ENCODE peak calls at places on chromosomes 13 and 19, in eight cellular contexts. X is cardiac fibroblast, F is prostate gland, W is fibroblast of the aortic adventitia, K is lower leg skin, B is cardiac muscle cell, A is bronchial epithelial cell, L is dorsolateral prefrontal cortex. E is an unnamed sample.

GRCh38 chr19:33231511-33231910 is 5.9 kb upstream of the SLC7A10 start:
- DNase-seq in L (no peak), X (peak; percentile 53), W (no peak), A (no peak), F (no peak), B (peak; percentile 84), K (no peak), E (no peak)

GRCh38 chr19:17079710-17080440 is 4.3 kb downstream of the MYO9B start:
- DNase-seq in A (peak; percentile 97), B (peak; percentile 98), F (peak; percentile 66), L (peak; percentile 82), W (peak; percentile 99), X (peak; percentile 99), K (peak; percentile 77), E (peak; percentile 43)

GRCh38 chr13:20993661-20994440 is 67.5 kb downstream of the LATS2 start:
- DNase-seq in W (no peak), A (peak; percentile 50), K (peak; percentile 37), B (peak; percentile 81), X (peak; percentile 74), F (no peak), L (no peak), E (no peak)

GRCh38 chr19:30004403-30004802 is 62.4 kb downstream of the URI1 start:
- DNase-seq in B (no peak), A (no peak), W (no peak), F (no peak), X (no peak), K (no peak), L (no peak), E (no peak)

GRCh38 chr13:95552208-95552538 is 347 bp upstream of the CLDN10 start:
- DNase-seq in X (no peak), L (no peak), B (no peak), W (no peak), K (no peak), A (no peak), F (no peak), E (no peak)

GRCh38 chr13:46327256-46327655 is 59.8 kb downstream of the RUBCNL start:
- DNase-seq in K (no peak), F (no peak), X (no peak), B (no peak), W (no peak), A (no peak), L (no peak), E (no peak)

GRCh38 chr13:30905932-30906383 is at the start of gene MEDAG:
- DNase-seq in F (no peak), A (peak; percentile 18), K (peak; percentile 87), L (no peak), X (peak; percentile 94), B (peak; percentile 89), W (peak; percentile 97), E (peak; percentile 39)

GRCh38 chr13:68199271-68199670 is 969.1 kb upstream of the PCDH9 start:
- DNase-seq in X (no peak), F (no peak), B (no peak), K (no peak), A (peak; percentile 10), L (no peak), W (no peak), E (no peak)

GRCh38 chr19:43479226-43479625 is 13.8 kb upstream of the LYPD3 start:
- DNase-seq in X (no peak), W (no peak), K (no peak), A (no peak), F (no peak), L (no peak), B (no peak), E (no peak)

GRCh38 chr19:6739884-6740588 is 556 bp downstream of the TRIP10 start:
- DNase-seq in K (peak; percentile 52), X (no peak), B (no peak), L (no peak), W (no peak), A (no peak), F (no peak), E (no peak)

GRCh38 chr13:33742321-33742720 is 75.6 kb upstream of the RFC3 start:
- DNase-seq in F (no peak), K (no peak), X (no peak), W (no peak), B (no peak), L (no peak), A (no peak), E (no peak)

GRCh38 chr13:29923554-29924481 is 73.4 kb upstream of the UBL3 start:
- DNase-seq in L (no peak), B (peak; percentile 95), K (peak; percentile 80), A (peak; percentile 99), W (peak; percentile 99), F (peak; percentile 92), X (peak; percentile 99), E (peak; percentile 93)

GRCh38 chr19:7927605-7928333 is 1.8 kb upstream of the CTXN1 start:
- DNase-seq in A (no peak), W (no peak), K (no peak), X (no peak), B (no peak), F (no peak), L (no peak), E (no peak)

GRCh38 chr13:67023088-67023893 is 206.8 kb downstream of the PCDH9 start:
- DNase-seq in W (peak; percentile 67), B (peak; percentile 96), X (peak; percentile 87), A (peak; percentile 77), K (no peak), L (no peak), F (no peak), E (no peak)

GRCh38 chr19:33668968-33669367 is 47.2 kb downstream of the CHST8 start:
- DNase-seq in X (no peak), W (no peak), F (no peak), K (no peak), B (no peak), L (peak; percentile 11), A (no peak), E (no peak)

GRCh38 chr13:108496364-108497215 is 132.8 kb upstream of the MYO16 start:
- DNase-seq in W (no peak), F (no peak), K (no peak), X (peak; percentile 19), L (no peak), A (no peak), B (peak; percentile 3), E (no peak)

GRCh38 chr13:108495686-108496363 is 133.6 kb upstream of the MYO16 start:
- DNase-seq in X (peak; percentile 25), B (peak; percentile 1), L (no peak), F (no peak), W (no peak), A (no peak), K (no peak), E (no peak)

GRCh38 chr13:108494991-108495661 is 134.3 kb upstream of the MYO16 start:
- DNase-seq in A (no peak), F (no peak), B (no peak), L (no peak), K (no peak), W (no peak), X (peak; percentile 18), E (no peak)
- H3K4me3 ChIP-seq in A (no peak overlapping the region), F (peak overlapping the region; percentile 19), B (peak overlapping the region; percentile 45), L (peak overlapping the region; percentile 46), K (no peak overlapping the region), W (no peak overlapping the region), X (no peak overlapping the region), E (no peak overlapping the region)

GRCh38 chr19:41929536-41930071 is 1.4 kb upstream of the ERFL start:
- DNase-seq in A (no peak), L (no peak), F (no peak), B (no peak), X (no peak), K (no peak), W (no peak), E (no peak)

GRCh38 chr19:41930322-41930722 is 2.1 kb upstream of the ERFL start:
- DNase-seq in L (no peak), F (no peak), B (no peak), A (no peak), K (no peak), W (no peak), X (no peak), E (no peak)

GRCh38 chr19:41927810-41928192 is 448 bp downstream of the ERFL start:
- DNase-seq in X (no peak), A (no peak), L (no peak), W (no peak), B (no peak), K (no peak), F (no peak), E (no peak)

GRCh38 chr19:41928221-41928683 is at the start of gene ERFL:
- DNase-seq in K (no peak), F (no peak), B (no peak), W (no peak), L (no peak), X (no peak), A (no peak), E (peak; percentile 50)

GRCh38 chr19:41928754-41929535 is 696 bp upstream of the ERFL start:
- DNase-seq in X (no peak), A (no peak), K (no peak), F (no peak), B (no peak), L (no peak), W (no peak), E (peak; percentile 47)
- TF ChIP-seq CTCF in X (no peak), A (no peak), K (no peak), F (no peak), B (no peak), L (no peak), W (peak; percentile 15), E (no peak)

DNA sequence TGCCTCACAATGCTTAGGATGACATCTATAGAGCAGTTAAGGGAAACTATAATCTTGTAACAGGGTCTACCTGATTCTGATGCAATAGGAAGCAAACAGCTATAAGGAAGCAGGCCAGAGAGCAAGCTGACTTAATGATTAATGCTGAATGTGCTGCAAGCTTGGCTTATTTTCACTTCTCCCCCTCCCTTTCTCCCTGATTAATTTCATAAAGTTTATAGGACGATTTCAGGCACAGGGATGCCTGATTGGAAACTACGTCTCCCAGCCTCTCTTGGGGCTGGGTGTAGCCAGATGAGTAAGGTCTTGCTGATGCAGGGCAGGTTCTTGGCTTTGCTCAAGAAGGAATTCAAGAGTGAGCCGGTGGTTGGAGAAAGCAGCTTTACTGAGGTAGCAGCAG is 82.8 kb upstream of the MRI1 start:
- DNase-seq in F (no peak), W (peak; percentile 97), X (peak; percentile 64), B (peak; percentile 16), K (no peak), A (no peak), L (no peak), E (no peak)
- H3K4me3 ChIP-seq in F (no peak overlapping the region), W (no peak overlapping the region), X (no peak overlapping the region), B (no peak overlapping the region), K (no peak overlapping the region), A (no peak overlapping the region), L (no peak overlapping the region), E (no peak overlapping the region)

GRCh38 chr19:31616031-31616430 is 266.8 kb upstream of the TSHZ3 start:
- DNase-seq in A (peak; percentile 4), F (no peak), X (no peak), W (no peak), K (no peak), B (no peak), L (no peak), E (no peak)

GRCh38 chr19:31611348-31611877 is 262.2 kb upstream of the TSHZ3 start:
- DNase-seq in A (no peak), K (no peak), X (no peak), L (no peak), W (no peak), B (no peak), F (no peak), E (no peak)

GRCh38 chr19:31612873-31613272 is 263.6 kb upstream of the TSHZ3 start:
- DNase-seq in F (no peak), B (no peak), K (no peak), W (no peak), L (no peak), X (no peak), A (no peak), E (no peak)

GRCh38 chr19:31610036-31610435 is 260.8 kb upstream of the TSHZ3 start:
- DNase-seq in B (no peak), A (no peak), K (no peak), W (no peak), F (no peak), L (no peak), X (no peak), E (no peak)

GRCh38 chr19:31613683-31614219 is 264.5 kb upstream of the TSHZ3 start:
- DNase-seq in L (no peak), X (no peak), F (no peak), B (no peak), A (no peak), K (no peak), W (no peak), E (no peak)
- TF ChIP-seq CTCF in L (no peak), X (no peak), F (no peak), B (no peak), A (no peak), K (no peak), W (no peak), E (no peak)